ENCODE peak calls at places on chromosomes 6 and 20, in eight cellular contexts. T, H, O, Q, I, V, D and B are unnamed samples.

GRCh38 chr20:2387580-2387979 is 6.9 kb downstream of the TGM6 start:
- DNase-seq in T (no peak), H (no peak), O (no peak), Q (no peak), I (no peak), V (no peak), D (no peak), B (peak)

GRCh38 chr6:72321741-72322140 is 300.1 kb upstream of the KCNQ5 start:
- DNase-seq in T (no peak), H (no peak), O (no peak), Q (peak), I (no peak), V (no peak), D (no peak), B (no peak)

GRCh38 chr6:85389180-85389797 is 60.6 kb upstream of the NT5E start:
- DNase-seq in T (no peak), H (no peak), O (peak), Q (no peak), I (no peak), V (no peak), D (no peak), B (no peak)

GRCh38 chr20:61668771-61669503 is 396.7 kb downstream of the TAF4 start:
- DNase-seq in T (no peak), H (no peak), O (no peak), Q (no peak), I (no peak), V (no peak), D (no peak), B (no peak)

GRCh38 chr20:37416202-37417145 is 70.5 kb downstream of the SRC start:
- DNase-seq in T (no peak), H (no peak), O (no peak), Q (no peak), I (no peak), V (no peak), D (no peak), B (no peak)

GRCh38 chr6:114142256-114142655 is 171.3 kb upstream of the HDAC2 start:
- DNase-seq in T (no peak), H (no peak), O (no peak), Q (peak), I (no peak), V (no peak), D (no peak), B (no peak)

GRCh38 chr20:18138639-18139583 is 1.2 kb downstream of the KAT14 start:
- DNase-seq in T (peak), H (no peak), O (no peak), Q (peak), I (no peak), V (no peak), D (no peak), B (peak)

GRCh38 chr6:25181923-25182322 is 97.3 kb upstream of the CARMIL1 start:
- DNase-seq in T (no peak), H (no peak), O (no peak), Q (peak), I (no peak), V (no peak), D (peak), B (no peak)

GRCh38 chr20:60334936-60335335 is 376.7 kb downstream of the CDH26 start:
- DNase-seq in T (no peak), H (no peak), O (no peak), Q (no peak), I (no peak), V (no peak), D (no peak), B (no peak)

GRCh38 chr6:44960898-44961297 is 367.2 kb upstream of the RUNX2 start:
- DNase-seq in T (no peak), H (no peak), O (no peak), Q (peak), I (no peak), V (no peak), D (no peak), B (no peak)

GRCh38 chr6:74420221-74420620 is 724.2 kb downstream of the CD109 start:
- DNase-seq in T (no peak), H (no peak), O (no peak), Q (no peak), I (no peak), V (no peak), D (no peak), B (no peak)

GRCh38 chr6:45714795-45715507 is 300.7 kb downstream of the CLIC5 start:
- DNase-seq in T (peak), H (peak), O (no peak), Q (peak), I (peak), V (peak), D (peak), B (peak)

GRCh38 chr6:155187096-155187495 is 76.7 kb upstream of the CLDN20 start:
- DNase-seq in T (no peak), H (no peak), O (no peak), Q (peak), I (no peak), V (no peak), D (peak), B (no peak)

GRCh38 chr6:97240222-97240621 is 42.8 kb downstream of the MMS22L start:
- DNase-seq in T (no peak), H (no peak), O (no peak), Q (peak), I (no peak), V (no peak), D (peak), B (no peak)

GRCh38 chr6:121791396-121792315 is 356.2 kb downstream of the GJA1 start:
- DNase-seq in T (no peak), H (no peak), O (no peak), Q (peak), I (peak), V (peak), D (no peak), B (no peak)

GRCh38 chr6:50850223-50850751 is 31.6 kb downstream of the TFAP2B start:
- DNase-seq in T (peak), H (no peak), O (no peak), Q (no peak), I (peak), V (peak), D (no peak), B (peak)

GRCh38 chr6:18681828-18682503 is 294.8 kb downstream of the RNF144B start:
- DNase-seq in T (no peak), H (no peak), O (no peak), Q (no peak), I (no peak), V (no peak), D (no peak), B (no peak)

GRCh38 chr20:3071610-3072529 is at the start of gene OXT:
- DNase-seq in T (peak), H (no peak), O (peak), Q (peak), I (peak), V (peak), D (no peak), B (no peak)

GRCh38 chr6:143612186-143612585 is 65.6 kb upstream of the PHACTR2 start:
- DNase-seq in T (no peak), H (no peak), O (no peak), Q (peak), I (no peak), V (no peak), D (no peak), B (no peak)

GRCh38 chr6:18391018-18391417 is 3.9 kb downstream of the RNF144B start:
- DNase-seq in T (no peak), H (no peak), O (no peak), Q (no peak), I (no peak), V (no peak), D (no peak), B (peak)

GRCh38 chr20:2104236-2104635 is 2.6 kb downstream of the STK35 start:
- DNase-seq in T (no peak), H (no peak), O (no peak), Q (no peak), I (no peak), V (no peak), D (no peak), B (no peak)

GRCh38 chr20:1830240-1830639 is 65.0 kb upstream of the SIRPA start:
- DNase-seq in T (peak), H (no peak), O (no peak), Q (peak), I (no peak), V (no peak), D (peak), B (peak)

GRCh38 chr6:35751594-35751993 is 14.8 kb downstream of the ARMC12 start:
- DNase-seq in T (no peak), H (no peak), O (no peak), Q (no peak), I (no peak), V (no peak), D (no peak), B (no peak)

GRCh38 chr6:152635949-152636674 is 1.1 kb downstream of the SYNE1 start:
- DNase-seq in T (peak), H (no peak), O (no peak), Q (peak), I (peak), V (peak), D (peak), B (peak)

GRCh38 chr20:57391439-57392129 is 388 bp downstream of the RBM38 start:
- DNase-seq in T (peak), H (no peak), O (no peak), Q (peak), I (no peak), V (no peak), D (no peak), B (peak)

GRCh38 chr6:20630617-20631448 is 96.6 kb downstream of the CDKAL1 start:
- DNase-seq in T (peak), H (no peak), O (no peak), Q (no peak), I (no peak), V (no peak), D (no peak), B (peak)

GRCh38 chr20:1177680-1178079 is 7.1 kb downstream of the TMEM74B start:
- DNase-seq in T (peak), H (no peak), O (no peak), Q (peak), I (peak), V (peak), D (peak), B (no peak)

GRCh38 chr6:1703091-1703855 is 93.6 kb downstream of the FOXC1 start:
- DNase-seq in T (no peak), H (no peak), O (no peak), Q (no peak), I (no peak), V (no peak), D (no peak), B (peak)

GRCh38 chr20:59386819-59387218 is 86.4 kb downstream of the EDN3 start:
- DNase-seq in T (peak), H (no peak), O (no peak), Q (no peak), I (no peak), V (no peak), D (no peak), B (no peak)

GRCh38 chr20:58179432-58180099 is 48.9 kb downstream of the ANKRD60 start:
- DNase-seq in T (peak), H (peak), O (peak), Q (peak), I (peak), V (peak), D (no peak), B (peak)

GRCh38 chr20:15179426-15180190 is 842.2 kb upstream of the FLRT3 start:
- DNase-seq in T (no peak), H (no peak), O (no peak), Q (no peak), I (no peak), V (no peak), D (no peak), B (peak)

GRCh38 chr6:146028250-146028789 is 542 bp upstream of the GRM1 start:
- DNase-seq in T (peak), H (peak), O (peak), Q (peak), I (peak), V (peak), D (peak), B (peak)